ENCODE peak calls at places on chromosomes 5 and 9, in five cellular contexts. One of them, this sample, is unnamed. For H3K4me1, the result is how much of the 10 kb centered on the place peaks cover.

GRCh38 chr5:151602806-151603205 is 11.7 kb upstream of the FAT2 start:
- DNase-seq in adrenal gland: no peak
- DNase-seq in cardiac muscle cell: peak
- DNase-seq in sigmoid colon: no peak
- DNase-seq in Peyer's patch: no peak
- DNase-seq in this sample: no peak

GRCh38 chr5:160887780-160888179 is 35.8 kb upstream of the ATP10B start:
- DNase-seq in adrenal gland: no peak
- DNase-seq in cardiac muscle cell: no peak
- DNase-seq in sigmoid colon: no peak
- DNase-seq in Peyer's patch: no peak
- DNase-seq in this sample: no peak

GRCh38 chr5:156120777-156121176 is 206.2 kb upstream of the SGCD start:
- DNase-seq in adrenal gland: no peak
- DNase-seq in cardiac muscle cell: no peak
- DNase-seq in sigmoid colon: no peak
- DNase-seq in Peyer's patch: no peak
- DNase-seq in this sample: no peak

GRCh38 chr5:74127377-74128338 is 501.7 kb downstream of the ARHGEF28 start:
- DNase-seq in adrenal gland: peak
- DNase-seq in cardiac muscle cell: peak
- DNase-seq in sigmoid colon: no peak
- DNase-seq in Peyer's patch: no peak
- DNase-seq in this sample: peak

GRCh38 chr5:59093329-59093728 is 510.5 kb downstream of the RAB3C start:
- DNase-seq in adrenal gland: no peak
- DNase-seq in cardiac muscle cell: peak
- DNase-seq in sigmoid colon: no peak
- DNase-seq in Peyer's patch: no peak
- DNase-seq in this sample: no peak

GRCh38 chr5:180825768-180826525 is 23.3 kb upstream of the MGAT1 start:
- DNase-seq in adrenal gland: peak
- DNase-seq in cardiac muscle cell: peak
- DNase-seq in sigmoid colon: peak
- DNase-seq in Peyer's patch: no peak
- DNase-seq in this sample: no peak

GRCh38 chr5:173303878-173304590 is 24.2 kb downstream of the STC2 start:
- DNase-seq in adrenal gland: no peak
- DNase-seq in cardiac muscle cell: no peak
- DNase-seq in sigmoid colon: no peak
- DNase-seq in Peyer's patch: no peak
- DNase-seq in this sample: no peak

GRCh38 chr5:76999451-76999850 is 30.8 kb upstream of the AGGF1 start:
- DNase-seq in adrenal gland: no peak
- DNase-seq in cardiac muscle cell: peak
- DNase-seq in sigmoid colon: no peak
- DNase-seq in Peyer's patch: no peak
- DNase-seq in this sample: no peak

GRCh38 chr9:74960548-74960947 is 7.8 kb upstream of the C9orf40 start:
- DNase-seq in adrenal gland: no peak
- DNase-seq in cardiac muscle cell: peak
- DNase-seq in sigmoid colon: no peak
- DNase-seq in Peyer's patch: no peak
- DNase-seq in this sample: no peak

GRCh38 chr5:86463339-86463738 is 154.4 kb upstream of the COX7C start:
- DNase-seq in adrenal gland: no peak
- DNase-seq in cardiac muscle cell: no peak
- DNase-seq in sigmoid colon: no peak
- DNase-seq in Peyer's patch: no peak
- DNase-seq in this sample: no peak

GRCh38 chr9:70420267-70421019 is 6.0 kb upstream of the KLF9 start:
- DNase-seq in adrenal gland: peak
- DNase-seq in cardiac muscle cell: peak
- DNase-seq in sigmoid colon: peak
- DNase-seq in Peyer's patch: peak
- DNase-seq in this sample: peak

GRCh38 chr9:123662057-123662776 is 267.7 kb downstream of the DENND1A start:
- DNase-seq in adrenal gland: no peak
- DNase-seq in cardiac muscle cell: no peak
- DNase-seq in sigmoid colon: no peak
- DNase-seq in Peyer's patch: peak
- DNase-seq in this sample: no peak

GRCh38 chr5:132011561-132012384 is at the start of gene ACSL6:
- DNase-seq in adrenal gland: peak
- DNase-seq in cardiac muscle cell: no peak
- DNase-seq in sigmoid colon: peak
- DNase-seq in Peyer's patch: peak
- DNase-seq in this sample: peak

GRCh38 chr9:100150209-100150608 is 51.2 kb downstream of the INVS start:
- DNase-seq in adrenal gland: no peak
- DNase-seq in cardiac muscle cell: peak
- DNase-seq in sigmoid colon: no peak
- DNase-seq in Peyer's patch: no peak
- DNase-seq in this sample: no peak

GRCh38 chr5:6812800-6813731 is 99.8 kb downstream of the TENT4A start:
- DNase-seq in adrenal gland: peak
- DNase-seq in cardiac muscle cell: peak
- DNase-seq in sigmoid colon: no peak
- DNase-seq in Peyer's patch: no peak
- DNase-seq in this sample: no peak

GRCh38 chr5:128920345-128921215 is 44.7 kb upstream of the SLC27A6 start:
- DNase-seq in adrenal gland: peak
- DNase-seq in cardiac muscle cell: peak
- DNase-seq in sigmoid colon: no peak
- DNase-seq in Peyer's patch: no peak
- DNase-seq in this sample: no peak

GRCh38 chr5:149062371-149063016 is 368 bp downstream of the SH3TC2 start:
- DNase-seq in adrenal gland: no peak
- DNase-seq in cardiac muscle cell: peak
- DNase-seq in sigmoid colon: no peak
- DNase-seq in Peyer's patch: no peak
- DNase-seq in this sample: no peak

GRCh38 chr5:134103397-134103796 is 11.1 kb upstream of the TCF7 start:
- DNase-seq in adrenal gland: no peak
- DNase-seq in cardiac muscle cell: no peak
- DNase-seq in sigmoid colon: no peak
- DNase-seq in Peyer's patch: peak
- DNase-seq in this sample: no peak

GRCh38 chr9:71218774-71219173 is 97.4 kb upstream of the TRPM3 start:
- DNase-seq in adrenal gland: no peak
- DNase-seq in cardiac muscle cell: no peak
- DNase-seq in sigmoid colon: no peak
- DNase-seq in Peyer's patch: no peak
- DNase-seq in this sample: no peak

GRCh38 chr9:110476251-110476650 is 103.3 kb downstream of the SVEP1 start:
- DNase-seq in adrenal gland: no peak
- DNase-seq in cardiac muscle cell: no peak
- DNase-seq in sigmoid colon: no peak
- DNase-seq in Peyer's patch: no peak
- DNase-seq in this sample: no peak

GRCh38 chr9:105281272-105281671 is 36.8 kb downstream of the SLC44A1 start:
- DNase-seq in adrenal gland: no peak
- DNase-seq in cardiac muscle cell: no peak
- DNase-seq in sigmoid colon: no peak
- DNase-seq in Peyer's patch: no peak
- DNase-seq in this sample: no peak

GRCh38 chr9:83434254-83434653 is 103.9 kb downstream of the FRMD3 start:
- DNase-seq in adrenal gland: no peak
- DNase-seq in cardiac muscle cell: no peak
- DNase-seq in sigmoid colon: no peak
- DNase-seq in Peyer's patch: no peak
- DNase-seq in this sample: no peak

GRCh38 chr5:76818844-76819831 is at the start of gene F2RL1:
- DNase-seq in adrenal gland: peak
- DNase-seq in cardiac muscle cell: peak
- DNase-seq in sigmoid colon: no peak
- DNase-seq in Peyer's patch: peak
- DNase-seq in this sample: no peak

GRCh38 chr5:143955140-143955539 is 143.2 kb downstream of the HMHB1 start:
- DNase-seq in adrenal gland: no peak
- DNase-seq in cardiac muscle cell: peak
- DNase-seq in sigmoid colon: no peak
- DNase-seq in Peyer's patch: no peak
- DNase-seq in this sample: no peak

GRCh38 chr9:127714916-127715442 is 484 bp downstream of the PTRH1 start:
- DNase-seq in adrenal gland: peak
- DNase-seq in cardiac muscle cell: no peak
- DNase-seq in sigmoid colon: no peak
- DNase-seq in Peyer's patch: no peak
- DNase-seq in this sample: no peak

GRCh38 chr5:5381259-5382006 is 41.0 kb upstream of the ICE1 start:
- DNase-seq in adrenal gland: no peak
- DNase-seq in cardiac muscle cell: peak
- DNase-seq in sigmoid colon: no peak
- DNase-seq in Peyer's patch: no peak
- DNase-seq in this sample: no peak

GRCh38 chr9:113587471-113588031 is 124.0 kb downstream of the RGS3 start:
- DNase-seq in adrenal gland: no peak
- DNase-seq in cardiac muscle cell: peak
- DNase-seq in sigmoid colon: peak
- DNase-seq in Peyer's patch: no peak
- DNase-seq in this sample: peak

GRCh38 chr5:137627730-137628129 is 108.2 kb downstream of the KLHL3 start:
- DNase-seq in adrenal gland: no peak
- DNase-seq in cardiac muscle cell: no peak
- DNase-seq in sigmoid colon: no peak
- DNase-seq in Peyer's patch: no peak
- DNase-seq in this sample: no peak

GRCh38 chr5:151622367-151623097 is 31.4 kb upstream of the FAT2 start:
- DNase-seq in adrenal gland: no peak
- DNase-seq in cardiac muscle cell: no peak
- DNase-seq in sigmoid colon: no peak
- DNase-seq in Peyer's patch: no peak
- DNase-seq in this sample: no peak

GRCh38 chr9:6564370-6564769 is 81.2 kb downstream of the GLDC start:
- DNase-seq in adrenal gland: no peak
- DNase-seq in cardiac muscle cell: peak
- DNase-seq in sigmoid colon: no peak
- DNase-seq in Peyer's patch: no peak
- DNase-seq in this sample: no peak
- H3K4me1 ChIP-seq in adrenal gland: under half
- H3K4me1 ChIP-seq in cardiac muscle cell: under half
- H3K4me1 ChIP-seq in sigmoid colon: under half
- H3K4me1 ChIP-seq in Peyer's patch: under half
- H3K4me1 ChIP-seq in this sample: under half

DNA sequence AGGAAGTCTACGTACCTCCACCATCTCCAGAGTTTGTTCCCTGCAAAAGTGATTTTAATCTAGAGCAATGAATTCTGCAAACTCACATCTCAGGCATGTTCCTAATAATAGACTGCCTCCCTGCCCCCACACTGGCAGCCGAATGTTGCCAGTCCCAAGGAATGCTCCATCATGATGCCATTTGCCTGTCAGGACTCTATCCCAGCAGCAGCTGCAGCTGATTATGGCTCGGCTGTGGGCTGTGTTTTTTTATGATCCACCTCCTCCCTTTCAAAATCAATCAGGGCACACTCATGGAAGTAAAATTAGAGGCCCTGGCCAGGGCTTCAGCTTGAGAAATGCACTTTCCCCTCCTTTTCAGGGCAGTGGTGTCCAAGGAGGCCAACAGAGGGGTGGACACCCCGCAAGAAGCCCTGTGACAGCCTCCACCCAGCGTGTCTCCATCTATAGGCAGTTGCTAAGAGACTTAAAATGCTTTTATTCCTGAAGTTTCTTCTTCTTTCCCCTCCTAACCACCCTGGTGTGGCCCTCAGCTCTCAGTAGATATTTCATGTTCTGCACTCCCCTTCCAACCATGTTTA is 176.7 kb upstream of the S1PR3 start:
- DNase-seq in adrenal gland: peak
- DNase-seq in cardiac muscle cell: peak
- DNase-seq in sigmoid colon: no peak
- DNase-seq in Peyer's patch: no peak
- DNase-seq in this sample: peak
- H3K4me1 ChIP-seq in adrenal gland: under half
- H3K4me1 ChIP-seq in cardiac muscle cell: under half
- H3K4me1 ChIP-seq in sigmoid colon: under half
- H3K4me1 ChIP-seq in Peyer's patch: under half
- H3K4me1 ChIP-seq in this sample: under half

GRCh38 chr9:35733109-35733541 is 659 bp downstream of the CREB3 start:
- DNase-seq in adrenal gland: peak
- DNase-seq in cardiac muscle cell: peak
- DNase-seq in sigmoid colon: no peak
- DNase-seq in Peyer's patch: no peak
- DNase-seq in this sample: no peak
- H3K4me1 ChIP-seq in adrenal gland: under half
- H3K4me1 ChIP-seq in cardiac muscle cell: under half
- H3K4me1 ChIP-seq in sigmoid colon: under half
- H3K4me1 ChIP-seq in Peyer's patch: under half
- H3K4me1 ChIP-seq in this sample: under half

GRCh38 chr5:139651502-139651862 is 3.3 kb downstream of the CXXC5 start:
- DNase-seq in adrenal gland: no peak
- DNase-seq in cardiac muscle cell: no peak
- DNase-seq in sigmoid colon: peak
- DNase-seq in Peyer's patch: no peak
- DNase-seq in this sample: no peak

GRCh38 chr5:139649082-139649991 is 1.2 kb downstream of the CXXC5 start:
- DNase-seq in adrenal gland: peak
- DNase-seq in cardiac muscle cell: no peak
- DNase-seq in sigmoid colon: peak
- DNase-seq in Peyer's patch: peak
- DNase-seq in this sample: peak

GRCh38 chr5:139651863-139652787 is 4.0 kb downstream of the CXXC5 start:
- DNase-seq in adrenal gland: peak
- DNase-seq in cardiac muscle cell: peak
- DNase-seq in sigmoid colon: peak
- DNase-seq in Peyer's patch: peak
- DNase-seq in this sample: peak

GRCh38 chr5:139650031-139650688 is 2.0 kb downstream of the CXXC5 start:
- DNase-seq in adrenal gland: peak
- DNase-seq in cardiac muscle cell: no peak
- DNase-seq in sigmoid colon: peak
- DNase-seq in Peyer's patch: no peak
- DNase-seq in this sample: peak

GRCh38 chr5:139650689-139651501 is 2.7 kb downstream of the CXXC5 start:
- DNase-seq in adrenal gland: peak
- DNase-seq in cardiac muscle cell: no peak
- DNase-seq in sigmoid colon: peak
- DNase-seq in Peyer's patch: no peak
- DNase-seq in this sample: peak
- H3K4me1 ChIP-seq in adrenal gland: half or more
- H3K4me1 ChIP-seq in cardiac muscle cell: half or more
- H3K4me1 ChIP-seq in sigmoid colon: half or more
- H3K4me1 ChIP-seq in Peyer's patch: half or more
- H3K4me1 ChIP-seq in this sample: under half

GRCh38 chr9:4904322-4905134 is 80.5 kb upstream of the JAK2 start:
- DNase-seq in adrenal gland: no peak
- DNase-seq in cardiac muscle cell: peak
- DNase-seq in sigmoid colon: no peak
- DNase-seq in Peyer's patch: no peak
- DNase-seq in this sample: no peak

GRCh38 chr9:4902135-4902475 is 83.0 kb upstream of the JAK2 start:
- DNase-seq in adrenal gland: no peak
- DNase-seq in cardiac muscle cell: no peak
- DNase-seq in sigmoid colon: no peak
- DNase-seq in Peyer's patch: no peak
- DNase-seq in this sample: no peak

GRCh38 chr9:4905135-4905490 is 80.0 kb upstream of the JAK2 start:
- DNase-seq in adrenal gland: no peak
- DNase-seq in cardiac muscle cell: peak
- DNase-seq in sigmoid colon: no peak
- DNase-seq in Peyer's patch: no peak
- DNase-seq in this sample: no peak
- H3K4me1 ChIP-seq in adrenal gland: under half
- H3K4me1 ChIP-seq in cardiac muscle cell: under half
- H3K4me1 ChIP-seq in sigmoid colon: under half
- H3K4me1 ChIP-seq in Peyer's patch: under half
- H3K4me1 ChIP-seq in this sample: under half

GRCh38 chr5:119355636-119356383 is at the start of gene TNFAIP8:
- DNase-seq in adrenal gland: peak
- DNase-seq in cardiac muscle cell: peak
- DNase-seq in sigmoid colon: peak
- DNase-seq in Peyer's patch: peak
- DNase-seq in this sample: no peak
- H3K4me1 ChIP-seq in adrenal gland: under half
- H3K4me1 ChIP-seq in cardiac muscle cell: under half
- H3K4me1 ChIP-seq in sigmoid colon: under half
- H3K4me1 ChIP-seq in Peyer's patch: under half
- H3K4me1 ChIP-seq in this sample: under half